ENCODE peak calls at places on chromosomes 7 and 10, in five cellular contexts. One of them, this sample, is unnamed.

GRCh38 chr7:156274557-156274956 is 366.0 kb upstream of the RNF32 start:
- DNase-seq in fibroblast of the aortic adventitia: no peak
- DNase-seq in activated CD8-positive, alpha-beta T cell treated with anti-CD3 and anti-CD28 coated beads for 36 hours: no peak
- DNase-seq in NCI-H1436: no peak
- DNase-seq in fibroblast of mammary gland: no peak
- DNase-seq in this sample: no peak

GRCh38 chr10:131930150-131930549 is 29.3 kb downstream of the PPP2R2D start:
- DNase-seq in fibroblast of the aortic adventitia: no peak
- DNase-seq in activated CD8-positive, alpha-beta T cell treated with anti-CD3 and anti-CD28 coated beads for 36 hours: no peak
- DNase-seq in NCI-H1436: no peak
- DNase-seq in fibroblast of mammary gland: no peak
- DNase-seq in this sample: no peak

GRCh38 chr10:49080071-49080470 is 35.3 kb downstream of the VSTM4 start:
- DNase-seq in fibroblast of the aortic adventitia: peak
- DNase-seq in activated CD8-positive, alpha-beta T cell treated with anti-CD3 and anti-CD28 coated beads for 36 hours: no peak
- DNase-seq in NCI-H1436: no peak
- DNase-seq in fibroblast of mammary gland: peak
- DNase-seq in this sample: no peak

GRCh38 chr7:128025380-128025779 is 5.9 kb downstream of the LRRC4 start:
- DNase-seq in fibroblast of the aortic adventitia: peak
- DNase-seq in activated CD8-positive, alpha-beta T cell treated with anti-CD3 and anti-CD28 coated beads for 36 hours: no peak
- DNase-seq in NCI-H1436: no peak
- DNase-seq in fibroblast of mammary gland: peak
- DNase-seq in this sample: peak

GRCh38 chr7:128110641-128111365 is 79.6 kb upstream of the LRRC4 start:
- DNase-seq in fibroblast of the aortic adventitia: no peak
- DNase-seq in activated CD8-positive, alpha-beta T cell treated with anti-CD3 and anti-CD28 coated beads for 36 hours: no peak
- DNase-seq in NCI-H1436: no peak
- DNase-seq in fibroblast of mammary gland: no peak
- DNase-seq in this sample: no peak

GRCh38 chr7:116298055-116298454 is 87.7 kb downstream of the TES start:
- DNase-seq in fibroblast of the aortic adventitia: no peak
- DNase-seq in activated CD8-positive, alpha-beta T cell treated with anti-CD3 and anti-CD28 coated beads for 36 hours: no peak
- DNase-seq in NCI-H1436: no peak
- DNase-seq in fibroblast of mammary gland: no peak
- DNase-seq in this sample: no peak

GRCh38 chr7:92072708-92073107 is 61.6 kb downstream of the CYP51A1 start:
- DNase-seq in fibroblast of the aortic adventitia: no peak
- DNase-seq in activated CD8-positive, alpha-beta T cell treated with anti-CD3 and anti-CD28 coated beads for 36 hours: no peak
- DNase-seq in NCI-H1436: no peak
- DNase-seq in fibroblast of mammary gland: no peak
- DNase-seq in this sample: no peak

GRCh38 chr7:17109017-17109416 is 189.4 kb upstream of the AHR start:
- DNase-seq in fibroblast of the aortic adventitia: peak
- DNase-seq in activated CD8-positive, alpha-beta T cell treated with anti-CD3 and anti-CD28 coated beads for 36 hours: no peak
- DNase-seq in NCI-H1436: no peak
- DNase-seq in fibroblast of mammary gland: peak
- DNase-seq in this sample: peak

GRCh38 chr7:26278769-26279168 is 12.9 kb upstream of the SNX10 start:
- DNase-seq in fibroblast of the aortic adventitia: peak
- DNase-seq in activated CD8-positive, alpha-beta T cell treated with anti-CD3 and anti-CD28 coated beads for 36 hours: peak
- DNase-seq in NCI-H1436: no peak
- DNase-seq in fibroblast of mammary gland: peak
- DNase-seq in this sample: peak

GRCh38 chr10:67779455-67780205 is 58.4 kb downstream of the DNAJC12 start:
- DNase-seq in fibroblast of the aortic adventitia: peak
- DNase-seq in activated CD8-positive, alpha-beta T cell treated with anti-CD3 and anti-CD28 coated beads for 36 hours: peak
- DNase-seq in NCI-H1436: peak
- DNase-seq in fibroblast of mammary gland: peak
- DNase-seq in this sample: peak

GRCh38 chr7:139936760-139937310 is 107.8 kb downstream of the TBXAS1 start:
- DNase-seq in fibroblast of the aortic adventitia: peak
- DNase-seq in activated CD8-positive, alpha-beta T cell treated with anti-CD3 and anti-CD28 coated beads for 36 hours: peak
- DNase-seq in NCI-H1436: no peak
- DNase-seq in fibroblast of mammary gland: peak
- DNase-seq in this sample: peak

GRCh38 chr10:102648889-102649752 is 4.8 kb downstream of the TRIM8 start:
- DNase-seq in fibroblast of the aortic adventitia: no peak
- DNase-seq in activated CD8-positive, alpha-beta T cell treated with anti-CD3 and anti-CD28 coated beads for 36 hours: peak
- DNase-seq in NCI-H1436: no peak
- DNase-seq in fibroblast of mammary gland: no peak
- DNase-seq in this sample: no peak

GRCh38 chr7:91286432-91286831 is 22.2 kb downstream of the FZD1 start:
- DNase-seq in fibroblast of the aortic adventitia: no peak
- DNase-seq in activated CD8-positive, alpha-beta T cell treated with anti-CD3 and anti-CD28 coated beads for 36 hours: no peak
- DNase-seq in NCI-H1436: peak
- DNase-seq in fibroblast of mammary gland: no peak
- DNase-seq in this sample: no peak

GRCh38 chr7:100629117-100629711 is 12.1 kb downstream of the TFR2 start:
- DNase-seq in fibroblast of the aortic adventitia: no peak
- DNase-seq in activated CD8-positive, alpha-beta T cell treated with anti-CD3 and anti-CD28 coated beads for 36 hours: peak
- DNase-seq in NCI-H1436: no peak
- DNase-seq in fibroblast of mammary gland: peak
- DNase-seq in this sample: peak

GRCh38 chr10:12608761-12609160 is 259.4 kb downstream of the CAMK1D start:
- DNase-seq in fibroblast of the aortic adventitia: no peak
- DNase-seq in activated CD8-positive, alpha-beta T cell treated with anti-CD3 and anti-CD28 coated beads for 36 hours: no peak
- DNase-seq in NCI-H1436: no peak
- DNase-seq in fibroblast of mammary gland: no peak
- DNase-seq in this sample: no peak

GRCh38 chr7:94405506-94405905 is 10.8 kb downstream of the COL1A2 start:
- DNase-seq in fibroblast of the aortic adventitia: peak
- DNase-seq in activated CD8-positive, alpha-beta T cell treated with anti-CD3 and anti-CD28 coated beads for 36 hours: no peak
- DNase-seq in NCI-H1436: no peak
- DNase-seq in fibroblast of mammary gland: peak
- DNase-seq in this sample: peak

GRCh38 chr7:128453836-128454804 is 1.6 kb upstream of the HILPDA start:
- DNase-seq in fibroblast of the aortic adventitia: peak
- DNase-seq in activated CD8-positive, alpha-beta T cell treated with anti-CD3 and anti-CD28 coated beads for 36 hours: no peak
- DNase-seq in NCI-H1436: no peak
- DNase-seq in fibroblast of mammary gland: peak
- DNase-seq in this sample: no peak

GRCh38 chr10:131677671-131678070 is 223.1 kb upstream of the PPP2R2D start:
- DNase-seq in fibroblast of the aortic adventitia: no peak
- DNase-seq in activated CD8-positive, alpha-beta T cell treated with anti-CD3 and anti-CD28 coated beads for 36 hours: no peak
- DNase-seq in NCI-H1436: no peak
- DNase-seq in fibroblast of mammary gland: no peak
- DNase-seq in this sample: no peak

GRCh38 chr7:137755846-137756685 is 90.7 kb downstream of the DGKI start:
- DNase-seq in fibroblast of the aortic adventitia: no peak
- DNase-seq in activated CD8-positive, alpha-beta T cell treated with anti-CD3 and anti-CD28 coated beads for 36 hours: no peak
- DNase-seq in NCI-H1436: no peak
- DNase-seq in fibroblast of mammary gland: peak
- DNase-seq in this sample: no peak

GRCh38 chr7:131244259-131244852 is 83.3 kb upstream of the MKLN1 start:
- DNase-seq in fibroblast of the aortic adventitia: peak
- DNase-seq in activated CD8-positive, alpha-beta T cell treated with anti-CD3 and anti-CD28 coated beads for 36 hours: peak
- DNase-seq in NCI-H1436: no peak
- DNase-seq in fibroblast of mammary gland: peak
- DNase-seq in this sample: peak

GRCh38 chr10:24826022-24826421 is 102.3 kb upstream of the ARHGAP21 start:
- DNase-seq in fibroblast of the aortic adventitia: peak
- DNase-seq in activated CD8-positive, alpha-beta T cell treated with anti-CD3 and anti-CD28 coated beads for 36 hours: peak
- DNase-seq in NCI-H1436: no peak
- DNase-seq in fibroblast of mammary gland: peak
- DNase-seq in this sample: peak

GRCh38 chr10:111207525-111207924 is 130.7 kb downstream of the ADRA2A start:
- DNase-seq in fibroblast of the aortic adventitia: no peak
- DNase-seq in activated CD8-positive, alpha-beta T cell treated with anti-CD3 and anti-CD28 coated beads for 36 hours: peak
- DNase-seq in NCI-H1436: peak
- DNase-seq in fibroblast of mammary gland: no peak
- DNase-seq in this sample: no peak

GRCh38 chr7:36732806-36733205 is 8.5 kb upstream of the AOAH start:
- DNase-seq in fibroblast of the aortic adventitia: no peak
- DNase-seq in activated CD8-positive, alpha-beta T cell treated with anti-CD3 and anti-CD28 coated beads for 36 hours: no peak
- DNase-seq in NCI-H1436: no peak
- DNase-seq in fibroblast of mammary gland: no peak
- DNase-seq in this sample: no peak

GRCh38 chr7:141697211-141697871 is 4.6 kb downstream of the DENND11 start:
- DNase-seq in fibroblast of the aortic adventitia: peak
- DNase-seq in activated CD8-positive, alpha-beta T cell treated with anti-CD3 and anti-CD28 coated beads for 36 hours: no peak
- DNase-seq in NCI-H1436: no peak
- DNase-seq in fibroblast of mammary gland: peak
- DNase-seq in this sample: peak

GRCh38 chr7:93923946-93924345 is 2.4 kb downstream of the GNG11 start:
- DNase-seq in fibroblast of the aortic adventitia: peak
- DNase-seq in activated CD8-positive, alpha-beta T cell treated with anti-CD3 and anti-CD28 coated beads for 36 hours: no peak
- DNase-seq in NCI-H1436: no peak
- DNase-seq in fibroblast of mammary gland: peak
- DNase-seq in this sample: peak

GRCh38 chr10:64785816-64786215 is 1264.6 kb downstream of the REEP3 start:
- DNase-seq in fibroblast of the aortic adventitia: no peak
- DNase-seq in activated CD8-positive, alpha-beta T cell treated with anti-CD3 and anti-CD28 coated beads for 36 hours: no peak
- DNase-seq in NCI-H1436: no peak
- DNase-seq in fibroblast of mammary gland: no peak
- DNase-seq in this sample: no peak

GRCh38 chr7:107999814-108000560 is 3.0 kb downstream of the LAMB1 start:
- DNase-seq in fibroblast of the aortic adventitia: peak
- DNase-seq in activated CD8-positive, alpha-beta T cell treated with anti-CD3 and anti-CD28 coated beads for 36 hours: no peak
- DNase-seq in NCI-H1436: no peak
- DNase-seq in fibroblast of mammary gland: peak
- DNase-seq in this sample: peak

GRCh38 chr7:129052441-129052840 is 2.5 kb downstream of the TNPO3 start:
- DNase-seq in fibroblast of the aortic adventitia: no peak
- DNase-seq in activated CD8-positive, alpha-beta T cell treated with anti-CD3 and anti-CD28 coated beads for 36 hours: no peak
- DNase-seq in NCI-H1436: no peak
- DNase-seq in fibroblast of mammary gland: no peak
- DNase-seq in this sample: no peak

This sample was measured in ELR.